ENCODE peak calls at places on chromosome 16, in four cellular contexts. N, G, S and U are unnamed samples.
A peak's percentile ranks its signal among the peaks of the same experiment; 100 is the strongest.

GRCh38 chr16:31537362-31537921 is 9.7 kb downstream of the AHSP start:
- DNase-seq in N (no peak), G (no peak), S (no peak), U (no peak)

GRCh38 chr16:27720731-27721547 is 171.0 kb downstream of the KATNIP start:
- DNase-seq in N (no peak), G (peak; percentile 61), S (peak; percentile 72), U (no peak)

GRCh38 chr16:56345406-56346050 is 79.8 kb downstream of the AMFR start:
- DNase-seq in N (no peak), G (no peak), S (peak; percentile 30), U (no peak)

GRCh38 chr16:83439412-83439811 is 368.4 kb upstream of the HSBP1 start:
- DNase-seq in N (no peak), G (no peak), S (no peak), U (no peak)

GRCh38 chr16:57698812-57699405 is 4.3 kb downstream of the DRC7 start:
- DNase-seq in N (no peak), G (no peak), S (no peak), U (no peak)

GRCh38 chr16:4537376-4538066 is 1.1 kb downstream of the CDIP1 start:
- DNase-seq in N (peak; percentile 11), G (no peak), S (peak; percentile 54), U (peak; percentile 51)

GRCh38 chr16:73125860-73126259 is 77.9 kb upstream of the ZFHX3 start:
- DNase-seq in N (no peak), G (no peak), S (no peak), U (no peak)

GRCh38 chr16:19410435-19411153 is 7.1 kb upstream of the TMC5 start:
- DNase-seq in N (no peak), G (peak; percentile 2), S (no peak), U (no peak)

GRCh38 chr16:19179890-19180490 is 11.9 kb downstream of the SYT17 start:
- DNase-seq in N (peak; percentile 51), G (peak; percentile 45), S (peak; percentile 79), U (no peak)

GRCh38 chr16:970766-971581 is at the start of gene LMF1:
- DNase-seq in N (peak; percentile 96), G (peak; percentile 97), S (peak; percentile 96), U (peak; percentile 81)

GRCh38 chr16:81520560-81521135 is 76.0 kb downstream of the CMIP start:
- DNase-seq in N (no peak), G (no peak), S (no peak), U (no peak)